ENCODE peak calls at places on chromosomes 12 and 14, in seven cellular contexts. One of them, this sample, is unnamed.

GRCh38 chr14:93115920-93116675 is at the start of gene ITPK1:
- DNase-seq in CD8-positive, alpha-beta T cell: peak
- DNase-seq in left lung: peak
- DNase-seq in upper lobe of right lung: peak
- DNase-seq in A549: peak
- DNase-seq in CD4-positive, CD25-positive, alpha-beta regulatory T cell: peak
- DNase-seq in HCT116: no peak
- DNase-seq in this sample: no peak

GRCh38 chr12:91785655-91786489 is 359.8 kb downstream of the BTG1 start:
- DNase-seq in CD8-positive, alpha-beta T cell: no peak
- DNase-seq in left lung: no peak
- DNase-seq in upper lobe of right lung: no peak
- DNase-seq in A549: no peak
- DNase-seq in CD4-positive, CD25-positive, alpha-beta regulatory T cell: peak
- DNase-seq in HCT116: no peak
- DNase-seq in this sample: no peak

GRCh38 chr14:100012478-100012925 is 52.7 kb upstream of the EVL start:
- DNase-seq in CD8-positive, alpha-beta T cell: no peak
- DNase-seq in left lung: no peak
- DNase-seq in upper lobe of right lung: no peak
- DNase-seq in A549: no peak
- DNase-seq in CD4-positive, CD25-positive, alpha-beta regulatory T cell: peak
- DNase-seq in HCT116: no peak
- DNase-seq in this sample: peak

GRCh38 chr12:77433799-77434198 is 368.4 kb upstream of the E2F7 start:
- DNase-seq in CD8-positive, alpha-beta T cell: no peak
- DNase-seq in left lung: no peak
- DNase-seq in upper lobe of right lung: no peak
- DNase-seq in A549: no peak
- DNase-seq in CD4-positive, CD25-positive, alpha-beta regulatory T cell: no peak
- DNase-seq in HCT116: no peak
- DNase-seq in this sample: peak

GRCh38 chr14:78157855-78158436 is 12.2 kb upstream of the NRXN3 start:
- DNase-seq in CD8-positive, alpha-beta T cell: no peak
- DNase-seq in left lung: no peak
- DNase-seq in upper lobe of right lung: peak
- DNase-seq in A549: no peak
- DNase-seq in CD4-positive, CD25-positive, alpha-beta regulatory T cell: peak
- DNase-seq in HCT116: no peak
- DNase-seq in this sample: no peak

GRCh38 chr14:21347201-21347600 is 36.6 kb downstream of the SUPT16H start:
- DNase-seq in CD8-positive, alpha-beta T cell: no peak
- DNase-seq in left lung: no peak
- DNase-seq in upper lobe of right lung: no peak
- DNase-seq in A549: no peak
- DNase-seq in CD4-positive, CD25-positive, alpha-beta regulatory T cell: no peak
- DNase-seq in HCT116: no peak
- DNase-seq in this sample: no peak

GRCh38 chr12:49059385-49060232 is 985 bp downstream of the KMT2D start:
- DNase-seq in CD8-positive, alpha-beta T cell: no peak
- DNase-seq in left lung: peak
- DNase-seq in upper lobe of right lung: no peak
- DNase-seq in A549: peak
- DNase-seq in CD4-positive, CD25-positive, alpha-beta regulatory T cell: peak
- DNase-seq in HCT116: no peak
- DNase-seq in this sample: no peak

GRCh38 chr12:105257321-105257728 is 21.4 kb upstream of the APPL2 start:
- DNase-seq in CD8-positive, alpha-beta T cell: no peak
- DNase-seq in left lung: no peak
- DNase-seq in upper lobe of right lung: no peak
- DNase-seq in A549: no peak
- DNase-seq in CD4-positive, CD25-positive, alpha-beta regulatory T cell: no peak
- DNase-seq in HCT116: no peak
- DNase-seq in this sample: peak

GRCh38 chr14:102540310-102541028 is 30.9 kb upstream of the ANKRD9 start:
- DNase-seq in CD8-positive, alpha-beta T cell: no peak
- DNase-seq in left lung: no peak
- DNase-seq in upper lobe of right lung: no peak
- DNase-seq in A549: no peak
- DNase-seq in CD4-positive, CD25-positive, alpha-beta regulatory T cell: no peak
- DNase-seq in HCT116: no peak
- DNase-seq in this sample: peak

GRCh38 chr14:35400707-35401421 is 3.7 kb downstream of the NFKBIA start:
- DNase-seq in CD8-positive, alpha-beta T cell: no peak
- DNase-seq in left lung: no peak
- DNase-seq in upper lobe of right lung: peak
- DNase-seq in A549: no peak
- DNase-seq in CD4-positive, CD25-positive, alpha-beta regulatory T cell: peak
- DNase-seq in HCT116: no peak
- DNase-seq in this sample: no peak

GRCh38 chr14:70811578-70811977 is 2.3 kb upstream of the MAP3K9 start:
- DNase-seq in CD8-positive, alpha-beta T cell: no peak
- DNase-seq in left lung: no peak
- DNase-seq in upper lobe of right lung: no peak
- DNase-seq in A549: no peak
- DNase-seq in CD4-positive, CD25-positive, alpha-beta regulatory T cell: no peak
- DNase-seq in HCT116: no peak
- DNase-seq in this sample: no peak

GRCh38 chr12:68237068-68237467 is 11.5 kb upstream of the IL26 start:
- DNase-seq in CD8-positive, alpha-beta T cell: no peak
- DNase-seq in left lung: no peak
- DNase-seq in upper lobe of right lung: no peak
- DNase-seq in A549: no peak
- DNase-seq in CD4-positive, CD25-positive, alpha-beta regulatory T cell: no peak
- DNase-seq in HCT116: no peak
- DNase-seq in this sample: no peak

GRCh38 chr12:53791735-53792326 is 40.1 kb upstream of the CISTR start:
- DNase-seq in CD8-positive, alpha-beta T cell: peak
- DNase-seq in left lung: no peak
- DNase-seq in upper lobe of right lung: no peak
- DNase-seq in A549: no peak
- DNase-seq in CD4-positive, CD25-positive, alpha-beta regulatory T cell: peak
- DNase-seq in HCT116: peak
- DNase-seq in this sample: no peak

GRCh38 chr14:58747181-58747580 is 109.4 kb downstream of the DACT1 start:
- DNase-seq in CD8-positive, alpha-beta T cell: no peak
- DNase-seq in left lung: no peak
- DNase-seq in upper lobe of right lung: peak
- DNase-seq in A549: no peak
- DNase-seq in CD4-positive, CD25-positive, alpha-beta regulatory T cell: no peak
- DNase-seq in HCT116: no peak
- DNase-seq in this sample: peak

GRCh38 chr12:43293396-43293795 is 258.6 kb downstream of the ADAMTS20 start:
- DNase-seq in CD8-positive, alpha-beta T cell: no peak
- DNase-seq in left lung: no peak
- DNase-seq in upper lobe of right lung: no peak
- DNase-seq in A549: no peak
- DNase-seq in CD4-positive, CD25-positive, alpha-beta regulatory T cell: no peak
- DNase-seq in HCT116: no peak
- DNase-seq in this sample: no peak

GRCh38 chr14:51395361-51395849 is 155.4 kb downstream of the TMX1 start:
- DNase-seq in CD8-positive, alpha-beta T cell: no peak
- DNase-seq in left lung: peak
- DNase-seq in upper lobe of right lung: no peak
- DNase-seq in A549: no peak
- DNase-seq in CD4-positive, CD25-positive, alpha-beta regulatory T cell: no peak
- DNase-seq in HCT116: no peak
- DNase-seq in this sample: peak

GRCh38 chr14:51394391-51394790 is 154.3 kb downstream of the TMX1 start:
- DNase-seq in CD8-positive, alpha-beta T cell: no peak
- DNase-seq in left lung: no peak
- DNase-seq in upper lobe of right lung: no peak
- DNase-seq in A549: no peak
- DNase-seq in CD4-positive, CD25-positive, alpha-beta regulatory T cell: no peak
- DNase-seq in HCT116: no peak
- DNase-seq in this sample: no peak

GRCh38 chr14:51394804-51395203 is 154.8 kb downstream of the TMX1 start:
- DNase-seq in CD8-positive, alpha-beta T cell: no peak
- DNase-seq in left lung: no peak
- DNase-seq in upper lobe of right lung: no peak
- DNase-seq in A549: no peak
- DNase-seq in CD4-positive, CD25-positive, alpha-beta regulatory T cell: no peak
- DNase-seq in HCT116: no peak
- DNase-seq in this sample: no peak

GRCh38 chr14:51398898-51399297 is 158.9 kb downstream of the TMX1 start:
- DNase-seq in CD8-positive, alpha-beta T cell: no peak
- DNase-seq in left lung: no peak
- DNase-seq in upper lobe of right lung: no peak
- DNase-seq in A549: peak
- DNase-seq in CD4-positive, CD25-positive, alpha-beta regulatory T cell: no peak
- DNase-seq in HCT116: no peak
- DNase-seq in this sample: peak

DNA sequence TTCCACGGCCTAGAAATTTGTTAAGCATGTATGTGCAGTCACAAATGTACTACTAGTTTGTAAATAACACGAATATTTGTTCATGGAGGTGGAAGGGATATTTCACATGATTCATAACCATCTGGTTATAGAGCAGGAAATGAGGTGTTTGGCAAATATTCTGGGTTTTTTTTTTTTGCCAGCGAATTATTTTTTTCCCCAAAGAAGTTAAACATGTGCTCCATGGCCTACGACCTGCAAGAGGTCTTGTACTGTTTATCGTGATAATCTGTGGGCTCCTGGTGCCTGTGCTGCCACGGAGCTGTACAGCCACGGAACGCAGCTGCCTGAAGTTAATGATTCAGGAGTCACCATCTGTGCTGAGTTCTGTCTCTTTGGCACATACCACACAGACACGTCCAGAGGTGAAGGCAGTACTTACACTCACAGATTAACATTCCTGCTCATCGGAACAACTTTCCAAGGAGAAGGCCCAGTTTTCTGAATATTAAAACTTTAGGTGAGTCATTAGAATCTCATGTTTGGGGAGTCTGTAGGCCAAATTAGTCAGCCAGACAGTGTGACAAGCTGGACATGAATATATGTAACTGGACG is 156.3 kb downstream of the TMX1 start:
- DNase-seq in CD8-positive, alpha-beta T cell: no peak
- DNase-seq in left lung: no peak
- DNase-seq in upper lobe of right lung: no peak
- DNase-seq in A549: peak
- DNase-seq in CD4-positive, CD25-positive, alpha-beta regulatory T cell: no peak
- DNase-seq in HCT116: no peak
- DNase-seq in this sample: peak
- H3K4me3 ChIP-seq in CD8-positive, alpha-beta T cell: no peak
- H3K4me3 ChIP-seq in left lung: no peak
- H3K4me3 ChIP-seq in upper lobe of right lung: no peak
- H3K4me3 ChIP-seq in A549: no peak
- H3K4me3 ChIP-seq in CD4-positive, CD25-positive, alpha-beta regulatory T cell: no peak
- H3K4me3 ChIP-seq in HCT116: no peak
- H3K4me3 ChIP-seq in this sample: peak

DNA sequence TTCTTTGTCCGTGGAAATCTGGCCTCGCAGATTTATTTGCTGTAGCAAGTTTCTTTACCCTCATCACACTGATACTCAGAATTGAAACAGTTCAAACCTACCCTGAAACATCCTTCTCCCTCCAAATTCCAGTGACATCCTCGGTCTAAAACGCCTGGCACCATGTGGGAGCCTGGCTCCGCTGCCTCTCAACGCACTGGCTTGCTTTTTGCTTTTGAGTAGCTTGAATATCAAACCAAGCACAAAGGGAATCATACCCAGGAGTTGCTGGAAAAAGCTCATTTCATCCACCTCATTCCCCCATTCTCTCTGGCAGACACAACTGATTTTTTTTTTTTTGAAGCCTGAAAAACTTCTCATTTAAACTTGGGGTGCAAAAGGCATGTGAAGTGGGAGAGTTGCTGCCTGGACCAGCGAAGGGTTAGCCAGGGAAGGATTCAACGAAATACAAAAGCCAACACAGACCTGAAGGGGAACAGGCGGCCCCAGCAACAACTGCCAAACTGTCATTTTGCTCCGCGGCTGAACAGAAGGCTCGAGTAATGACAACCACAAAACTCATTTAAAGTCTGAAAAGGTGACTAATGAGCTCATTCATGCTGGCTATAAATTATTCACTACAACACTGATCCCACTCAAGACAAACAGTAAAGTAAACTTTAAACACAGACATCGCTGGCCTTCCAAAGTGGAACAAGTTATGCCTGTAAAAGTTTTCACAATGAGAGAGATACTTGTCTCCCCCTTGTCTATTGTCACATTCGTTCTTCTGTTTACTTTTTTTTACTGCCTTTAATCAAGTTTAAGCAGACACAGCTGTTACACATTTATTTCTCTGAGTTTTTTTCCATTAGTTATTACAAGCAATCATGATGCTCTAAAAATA is 12.4 kb upstream of the FOXN3 start:
- DNase-seq in CD8-positive, alpha-beta T cell: no peak
- DNase-seq in left lung: no peak
- DNase-seq in upper lobe of right lung: no peak
- DNase-seq in A549: no peak
- DNase-seq in CD4-positive, CD25-positive, alpha-beta regulatory T cell: peak
- DNase-seq in HCT116: no peak
- DNase-seq in this sample: no peak
- H3K4me3 ChIP-seq in CD8-positive, alpha-beta T cell: peak
- H3K4me3 ChIP-seq in left lung: no peak
- H3K4me3 ChIP-seq in upper lobe of right lung: peak
- H3K4me3 ChIP-seq in A549: no peak
- H3K4me3 ChIP-seq in CD4-positive, CD25-positive, alpha-beta regulatory T cell: peak
- H3K4me3 ChIP-seq in HCT116: no peak
- H3K4me3 ChIP-seq in this sample: peak

GRCh38 chr12:57135939-57136338 is 7.7 kb downstream of the LRP1 start:
- DNase-seq in CD8-positive, alpha-beta T cell: no peak
- DNase-seq in left lung: no peak
- DNase-seq in upper lobe of right lung: no peak
- DNase-seq in A549: no peak
- DNase-seq in CD4-positive, CD25-positive, alpha-beta regulatory T cell: no peak
- DNase-seq in HCT116: no peak
- DNase-seq in this sample: no peak
- H3K4me3 ChIP-seq in CD8-positive, alpha-beta T cell: no peak
- H3K4me3 ChIP-seq in left lung: no peak
- H3K4me3 ChIP-seq in upper lobe of right lung: peak
- H3K4me3 ChIP-seq in A549: no peak
- H3K4me3 ChIP-seq in CD4-positive, CD25-positive, alpha-beta regulatory T cell: no peak
- H3K4me3 ChIP-seq in HCT116: no peak
- H3K4me3 ChIP-seq in this sample: peak

GRCh38 chr12:40012709-40013108 is 93.2 kb downstream of the SLC2A13 start:
- DNase-seq in CD8-positive, alpha-beta T cell: no peak
- DNase-seq in left lung: no peak
- DNase-seq in upper lobe of right lung: no peak
- DNase-seq in A549: no peak
- DNase-seq in CD4-positive, CD25-positive, alpha-beta regulatory T cell: no peak
- DNase-seq in HCT116: no peak
- DNase-seq in this sample: no peak

GRCh38 chr12:40013292-40013691 is 92.6 kb downstream of the SLC2A13 start:
- DNase-seq in CD8-positive, alpha-beta T cell: no peak
- DNase-seq in left lung: no peak
- DNase-seq in upper lobe of right lung: no peak
- DNase-seq in A549: no peak
- DNase-seq in CD4-positive, CD25-positive, alpha-beta regulatory T cell: no peak
- DNase-seq in HCT116: no peak
- DNase-seq in this sample: no peak

GRCh38 chr12:40013847-40014246 is 92.0 kb downstream of the SLC2A13 start:
- DNase-seq in CD8-positive, alpha-beta T cell: no peak
- DNase-seq in left lung: no peak
- DNase-seq in upper lobe of right lung: no peak
- DNase-seq in A549: no peak
- DNase-seq in CD4-positive, CD25-positive, alpha-beta regulatory T cell: no peak
- DNase-seq in HCT116: no peak
- DNase-seq in this sample: no peak

GRCh38 chr12:40011775-40012129 is 94.1 kb downstream of the SLC2A13 start:
- DNase-seq in CD8-positive, alpha-beta T cell: no peak
- DNase-seq in left lung: no peak
- DNase-seq in upper lobe of right lung: no peak
- DNase-seq in A549: no peak
- DNase-seq in CD4-positive, CD25-positive, alpha-beta regulatory T cell: no peak
- DNase-seq in HCT116: no peak
- DNase-seq in this sample: no peak

GRCh38 chr12:40010899-40011774 is 94.7 kb downstream of the SLC2A13 start:
- DNase-seq in CD8-positive, alpha-beta T cell: peak
- DNase-seq in left lung: no peak
- DNase-seq in upper lobe of right lung: no peak
- DNase-seq in A549: peak
- DNase-seq in CD4-positive, CD25-positive, alpha-beta regulatory T cell: peak
- DNase-seq in HCT116: peak
- DNase-seq in this sample: peak
- H3K4me3 ChIP-seq in CD8-positive, alpha-beta T cell: peak
- H3K4me3 ChIP-seq in left lung: peak
- H3K4me3 ChIP-seq in upper lobe of right lung: peak
- H3K4me3 ChIP-seq in A549: no peak
- H3K4me3 ChIP-seq in CD4-positive, CD25-positive, alpha-beta regulatory T cell: peak
- H3K4me3 ChIP-seq in HCT116: no peak
- H3K4me3 ChIP-seq in this sample: no peak

This sample was measured in skeletal muscle cell.